ENCODE peak calls at places on chromosome 13, in ten cellular contexts. One of them, this sample, is unnamed.

GRCh38 chr13:95260031-95260525 is 41.2 kb downstream of the ABCC4 start:
- DNase-seq in NCI-H774: no peak
- DNase-seq in psoas muscle: no peak
- DNase-seq in non-pigmented ciliary epithelial cell: no peak
- DNase-seq in GM12891: no peak
- DNase-seq in anterior cingulate cortex: no peak
- DNase-seq in frontal cortex: no peak
- DNase-seq in kidney epithelial cell: no peak
- DNase-seq in T-helper 1 cell: no peak
- DNase-seq in amniotic stem cell: no peak
- DNase-seq in this sample: no peak

GRCh38 chr13:51541037-51541436 is 43.2 kb upstream of the WDFY2 start:
- DNase-seq in amniotic stem cell: no peak
- DNase-seq in kidney epithelial cell: no peak
- DNase-seq in anterior cingulate cortex: no peak
- DNase-seq in non-pigmented ciliary epithelial cell: no peak
- DNase-seq in GM12891: no peak
- DNase-seq in psoas muscle: no peak
- DNase-seq in T-helper 1 cell: no peak
- DNase-seq in frontal cortex: no peak
- DNase-seq in NCI-H774: no peak
- DNase-seq in this sample: no peak

GRCh38 chr13:70829748-70830147 is 721.5 kb upstream of the KLHL1 start:
- DNase-seq in psoas muscle: no peak
- DNase-seq in anterior cingulate cortex: no peak
- DNase-seq in amniotic stem cell: no peak
- DNase-seq in T-helper 1 cell: no peak
- DNase-seq in frontal cortex: no peak
- DNase-seq in GM12891: no peak
- DNase-seq in kidney epithelial cell: no peak
- DNase-seq in non-pigmented ciliary epithelial cell: no peak
- DNase-seq in NCI-H774: no peak
- DNase-seq in this sample: peak

GRCh38 chr13:109706015-109706715 is 80.2 kb downstream of the IRS2 start:
- DNase-seq in T-helper 1 cell: no peak
- DNase-seq in kidney epithelial cell: no peak
- DNase-seq in non-pigmented ciliary epithelial cell: no peak
- DNase-seq in GM12891: no peak
- DNase-seq in frontal cortex: no peak
- DNase-seq in amniotic stem cell: no peak
- DNase-seq in psoas muscle: no peak
- DNase-seq in anterior cingulate cortex: no peak
- DNase-seq in NCI-H774: no peak
- DNase-seq in this sample: no peak

GRCh38 chr13:40503966-40504591 is 162.4 kb downstream of the FOXO1 start:
- DNase-seq in frontal cortex: no peak
- DNase-seq in kidney epithelial cell: peak
- DNase-seq in GM12891: no peak
- DNase-seq in T-helper 1 cell: no peak
- DNase-seq in anterior cingulate cortex: no peak
- DNase-seq in amniotic stem cell: no peak
- DNase-seq in NCI-H774: no peak
- DNase-seq in psoas muscle: no peak
- DNase-seq in non-pigmented ciliary epithelial cell: peak
- DNase-seq in this sample: no peak

GRCh38 chr13:100490692-100491091 is 97.9 kb downstream of the GGACT start:
- DNase-seq in amniotic stem cell: no peak
- DNase-seq in non-pigmented ciliary epithelial cell: no peak
- DNase-seq in psoas muscle: no peak
- DNase-seq in NCI-H774: peak
- DNase-seq in T-helper 1 cell: no peak
- DNase-seq in GM12891: no peak
- DNase-seq in kidney epithelial cell: no peak
- DNase-seq in anterior cingulate cortex: no peak
- DNase-seq in frontal cortex: no peak
- DNase-seq in this sample: no peak

GRCh38 chr13:43331676-43332075 is 308.3 kb downstream of the DNAJC15 start:
- DNase-seq in psoas muscle: no peak
- DNase-seq in NCI-H774: no peak
- DNase-seq in kidney epithelial cell: no peak
- DNase-seq in non-pigmented ciliary epithelial cell: no peak
- DNase-seq in amniotic stem cell: no peak
- DNase-seq in T-helper 1 cell: no peak
- DNase-seq in anterior cingulate cortex: no peak
- DNase-seq in GM12891: no peak
- DNase-seq in frontal cortex: no peak
- DNase-seq in this sample: no peak

GRCh38 chr13:105920375-105920774 is 615.1 kb downstream of the EFNB2 start:
- DNase-seq in T-helper 1 cell: no peak
- DNase-seq in GM12891: no peak
- DNase-seq in NCI-H774: no peak
- DNase-seq in psoas muscle: no peak
- DNase-seq in frontal cortex: no peak
- DNase-seq in non-pigmented ciliary epithelial cell: peak
- DNase-seq in kidney epithelial cell: peak
- DNase-seq in anterior cingulate cortex: no peak
- DNase-seq in amniotic stem cell: no peak
- DNase-seq in this sample: no peak

GRCh38 chr13:47549219-47549752 is 451.8 kb downstream of the SUCLA2 start:
- DNase-seq in GM12891: no peak
- DNase-seq in amniotic stem cell: no peak
- DNase-seq in anterior cingulate cortex: no peak
- DNase-seq in T-helper 1 cell: no peak
- DNase-seq in NCI-H774: no peak
- DNase-seq in non-pigmented ciliary epithelial cell: no peak
- DNase-seq in psoas muscle: no peak
- DNase-seq in frontal cortex: no peak
- DNase-seq in kidney epithelial cell: no peak
- DNase-seq in this sample: no peak

GRCh38 chr13:114064516-114065140 is 67.8 kb downstream of the RASA3 start:
- DNase-seq in T-helper 1 cell: no peak
- DNase-seq in frontal cortex: peak
- DNase-seq in NCI-H774: no peak
- DNase-seq in GM12891: no peak
- DNase-seq in amniotic stem cell: no peak
- DNase-seq in anterior cingulate cortex: peak
- DNase-seq in kidney epithelial cell: no peak
- DNase-seq in psoas muscle: peak
- DNase-seq in non-pigmented ciliary epithelial cell: no peak
- DNase-seq in this sample: no peak

GRCh38 chr13:44449999-44450821 is 76.6 kb downstream of the SERP2 start:
- DNase-seq in kidney epithelial cell: no peak
- DNase-seq in NCI-H774: no peak
- DNase-seq in non-pigmented ciliary epithelial cell: no peak
- DNase-seq in T-helper 1 cell: no peak
- DNase-seq in amniotic stem cell: no peak
- DNase-seq in anterior cingulate cortex: no peak
- DNase-seq in frontal cortex: no peak
- DNase-seq in psoas muscle: no peak
- DNase-seq in GM12891: no peak
- DNase-seq in this sample: no peak

GRCh38 chr13:42991892-42992584 is at the start of gene EPSTI1:
- DNase-seq in frontal cortex: no peak
- DNase-seq in GM12891: peak
- DNase-seq in T-helper 1 cell: peak
- DNase-seq in anterior cingulate cortex: no peak
- DNase-seq in non-pigmented ciliary epithelial cell: no peak
- DNase-seq in NCI-H774: no peak
- DNase-seq in kidney epithelial cell: no peak
- DNase-seq in psoas muscle: peak
- DNase-seq in amniotic stem cell: peak
- DNase-seq in this sample: peak

GRCh38 chr13:26989261-26990007 is 182.2 kb downstream of the USP12 start:
- DNase-seq in psoas muscle: no peak
- DNase-seq in NCI-H774: no peak
- DNase-seq in kidney epithelial cell: no peak
- DNase-seq in anterior cingulate cortex: no peak
- DNase-seq in non-pigmented ciliary epithelial cell: no peak
- DNase-seq in frontal cortex: no peak
- DNase-seq in amniotic stem cell: no peak
- DNase-seq in T-helper 1 cell: no peak
- DNase-seq in GM12891: no peak
- DNase-seq in this sample: no peak

GRCh38 chr13:102852556-102852955 is 6.7 kb downstream of the ERCC5 start:
- DNase-seq in T-helper 1 cell: no peak
- DNase-seq in frontal cortex: no peak
- DNase-seq in anterior cingulate cortex: no peak
- DNase-seq in amniotic stem cell: no peak
- DNase-seq in NCI-H774: no peak
- DNase-seq in psoas muscle: no peak
- DNase-seq in GM12891: no peak
- DNase-seq in non-pigmented ciliary epithelial cell: no peak
- DNase-seq in kidney epithelial cell: no peak
- DNase-seq in this sample: no peak

GRCh38 chr13:108223850-108224503 is 5.8 kb downstream of the ABHD13 start:
- DNase-seq in NCI-H774: no peak
- DNase-seq in GM12891: no peak
- DNase-seq in kidney epithelial cell: no peak
- DNase-seq in amniotic stem cell: no peak
- DNase-seq in non-pigmented ciliary epithelial cell: no peak
- DNase-seq in T-helper 1 cell: no peak
- DNase-seq in psoas muscle: no peak
- DNase-seq in frontal cortex: no peak
- DNase-seq in anterior cingulate cortex: no peak
- DNase-seq in this sample: no peak

GRCh38 chr13:33140161-33140560 is 123.9 kb downstream of the KL start:
- DNase-seq in kidney epithelial cell: no peak
- DNase-seq in frontal cortex: no peak
- DNase-seq in psoas muscle: no peak
- DNase-seq in T-helper 1 cell: no peak
- DNase-seq in NCI-H774: no peak
- DNase-seq in anterior cingulate cortex: no peak
- DNase-seq in GM12891: no peak
- DNase-seq in amniotic stem cell: no peak
- DNase-seq in non-pigmented ciliary epithelial cell: no peak
- DNase-seq in this sample: no peak

GRCh38 chr13:95023405-95023804 is 277.8 kb downstream of the ABCC4 start:
- DNase-seq in T-helper 1 cell: no peak
- DNase-seq in amniotic stem cell: no peak
- DNase-seq in frontal cortex: no peak
- DNase-seq in non-pigmented ciliary epithelial cell: no peak
- DNase-seq in psoas muscle: no peak
- DNase-seq in kidney epithelial cell: peak
- DNase-seq in anterior cingulate cortex: no peak
- DNase-seq in GM12891: no peak
- DNase-seq in NCI-H774: peak
- DNase-seq in this sample: no peak

GRCh38 chr13:113863511-113864302 is at the start of gene GAS6:
- DNase-seq in T-helper 1 cell: no peak
- DNase-seq in anterior cingulate cortex: no peak
- DNase-seq in non-pigmented ciliary epithelial cell: no peak
- DNase-seq in psoas muscle: peak
- DNase-seq in amniotic stem cell: no peak
- DNase-seq in kidney epithelial cell: no peak
- DNase-seq in NCI-H774: peak
- DNase-seq in GM12891: peak
- DNase-seq in frontal cortex: peak
- DNase-seq in this sample: no peak

GRCh38 chr13:75356426-75356825 is 125.5 kb downstream of the TBC1D4 start:
- DNase-seq in NCI-H774: no peak
- DNase-seq in anterior cingulate cortex: no peak
- DNase-seq in frontal cortex: no peak
- DNase-seq in amniotic stem cell: no peak
- DNase-seq in T-helper 1 cell: no peak
- DNase-seq in GM12891: no peak
- DNase-seq in non-pigmented ciliary epithelial cell: no peak
- DNase-seq in kidney epithelial cell: no peak
- DNase-seq in psoas muscle: no peak
- DNase-seq in this sample: no peak

GRCh38 chr13:36297600-36298338 is at the start of gene CCDC169:
- DNase-seq in GM12891: no peak
- DNase-seq in T-helper 1 cell: peak
- DNase-seq in non-pigmented ciliary epithelial cell: no peak
- DNase-seq in frontal cortex: peak
- DNase-seq in amniotic stem cell: peak
- DNase-seq in psoas muscle: peak
- DNase-seq in anterior cingulate cortex: peak
- DNase-seq in NCI-H774: peak
- DNase-seq in kidney epithelial cell: peak
- DNase-seq in this sample: peak

GRCh38 chr13:40190656-40191100 is 475.8 kb downstream of the FOXO1 start:
- DNase-seq in kidney epithelial cell: peak
- DNase-seq in T-helper 1 cell: peak
- DNase-seq in frontal cortex: no peak
- DNase-seq in psoas muscle: no peak
- DNase-seq in amniotic stem cell: no peak
- DNase-seq in anterior cingulate cortex: peak
- DNase-seq in GM12891: no peak
- DNase-seq in non-pigmented ciliary epithelial cell: peak
- DNase-seq in NCI-H774: no peak
- DNase-seq in this sample: peak

GRCh38 chr13:60574706-60575105 is 177.7 kb downstream of the TDRD3 start:
- DNase-seq in NCI-H774: no peak
- DNase-seq in psoas muscle: no peak
- DNase-seq in kidney epithelial cell: no peak
- DNase-seq in frontal cortex: no peak
- DNase-seq in anterior cingulate cortex: no peak
- DNase-seq in GM12891: no peak
- DNase-seq in T-helper 1 cell: no peak
- DNase-seq in amniotic stem cell: no peak
- DNase-seq in non-pigmented ciliary epithelial cell: no peak
- DNase-seq in this sample: no peak

GRCh38 chr13:26785845-26786630 is 25.5 kb upstream of the GPR12 start:
- DNase-seq in T-helper 1 cell: peak
- DNase-seq in GM12891: no peak
- DNase-seq in frontal cortex: no peak
- DNase-seq in amniotic stem cell: no peak
- DNase-seq in psoas muscle: peak
- DNase-seq in anterior cingulate cortex: no peak
- DNase-seq in non-pigmented ciliary epithelial cell: no peak
- DNase-seq in kidney epithelial cell: no peak
- DNase-seq in NCI-H774: peak
- DNase-seq in this sample: peak

GRCh38 chr13:21212138-21212775 is 35.8 kb downstream of the MRPL57 start:
- DNase-seq in kidney epithelial cell: no peak
- DNase-seq in anterior cingulate cortex: no peak
- DNase-seq in NCI-H774: no peak
- DNase-seq in non-pigmented ciliary epithelial cell: no peak
- DNase-seq in amniotic stem cell: no peak
- DNase-seq in T-helper 1 cell: no peak
- DNase-seq in psoas muscle: no peak
- DNase-seq in frontal cortex: no peak
- DNase-seq in GM12891: no peak
- DNase-seq in this sample: no peak

GRCh38 chr13:55516610-55517009 is 1624.1 kb upstream of the PRR20A start:
- DNase-seq in NCI-H774: no peak
- DNase-seq in kidney epithelial cell: no peak
- DNase-seq in amniotic stem cell: no peak
- DNase-seq in non-pigmented ciliary epithelial cell: no peak
- DNase-seq in psoas muscle: no peak
- DNase-seq in GM12891: no peak
- DNase-seq in frontal cortex: no peak
- DNase-seq in anterior cingulate cortex: no peak
- DNase-seq in T-helper 1 cell: no peak
- DNase-seq in this sample: no peak

GRCh38 chr13:31380728-31381127 is 181.0 kb downstream of the B3GLCT start:
- DNase-seq in non-pigmented ciliary epithelial cell: no peak
- DNase-seq in frontal cortex: no peak
- DNase-seq in T-helper 1 cell: no peak
- DNase-seq in psoas muscle: no peak
- DNase-seq in NCI-H774: no peak
- DNase-seq in anterior cingulate cortex: no peak
- DNase-seq in amniotic stem cell: no peak
- DNase-seq in GM12891: no peak
- DNase-seq in kidney epithelial cell: no peak
- DNase-seq in this sample: no peak

GRCh38 chr13:60887711-60888110 is 490.7 kb downstream of the TDRD3 start:
- DNase-seq in frontal cortex: no peak
- DNase-seq in kidney epithelial cell: no peak
- DNase-seq in amniotic stem cell: no peak
- DNase-seq in anterior cingulate cortex: no peak
- DNase-seq in GM12891: no peak
- DNase-seq in NCI-H774: no peak
- DNase-seq in psoas muscle: no peak
- DNase-seq in non-pigmented ciliary epithelial cell: no peak
- DNase-seq in T-helper 1 cell: no peak
- DNase-seq in this sample: no peak

GRCh38 chr13:77563110-77563509 is 27.6 kb downstream of the SCEL start:
- DNase-seq in NCI-H774: no peak
- DNase-seq in psoas muscle: no peak
- DNase-seq in amniotic stem cell: peak
- DNase-seq in kidney epithelial cell: no peak
- DNase-seq in T-helper 1 cell: no peak
- DNase-seq in frontal cortex: no peak
- DNase-seq in non-pigmented ciliary epithelial cell: no peak
- DNase-seq in anterior cingulate cortex: no peak
- DNase-seq in GM12891: no peak
- DNase-seq in this sample: no peak

This sample was measured in immature natural killer cell.